ENCODE peak calls at places on chromosomes 13 and 19, in ten cellular contexts. Z is aorta; S is effector CD4-positive, alpha-beta T cell; Y is iPS DF 19.7; F is hepatic stellate cell; R is NB4; M is Calu3; N is NCI-H748 treated with DMSO at 0.1 percent for 48 hours; H is stimulated activated CD4-positive, alpha-beta T cell treated with anti-CD3 and anti-CD28 coated beads, Interleukin-4, amount 100 ng/mL, for 24 hours; C is A549. I is an unnamed sample.

GRCh38 chr13:34340534-34340933 is 522.6 kb downstream of the RFC3 start:
- DNase-seq in Z (no peak), S (no peak), Y (no peak), F (no peak), R (no peak), M (no peak), N (no peak), H (no peak), C (peak; percentile 69), I (no peak)

GRCh38 chr13:103517768-103518102 is 451.5 kb upstream of the SLC10A2 start:
- DNase-seq in Z (no peak), S (no peak), Y (no peak), F (no peak), R (no peak), M (no peak), N (no peak), H (no peak), C (no peak), I (no peak)

GRCh38 chr19:56942749-56943148 is 102.2 kb upstream of the PEG3 start:
- DNase-seq in Z (peak; percentile 87), S (no peak), Y (no peak), F (no peak), R (peak; percentile 5), M (no peak), N (no peak), H (no peak), C (no peak), I (no peak)

GRCh38 chr19:16330811-16331690 is 6.4 kb downstream of the KLF2 start:
- DNase-seq in Z (no peak), S (peak; percentile 23), Y (no peak), F (no peak), R (no peak), M (no peak), N (no peak), H (peak; percentile 25), C (no peak), I (peak; percentile 54)

GRCh38 chr13:76019421-76020044 is 383.4 kb downstream of the LMO7 start:
- DNase-seq in Z (no peak), S (no peak), Y (no peak), F (no peak), R (peak; percentile 31), M (no peak), N (peak; percentile 5), H (no peak), C (peak; percentile 18), I (peak; percentile 60)

GRCh38 chr19:48596679-48597465 is 9.7 kb upstream of the SPACA4 start:
- DNase-seq in Z (no peak), S (peak; percentile 25), Y (no peak), F (no peak), R (peak; percentile 54), M (no peak), N (no peak), H (peak; percentile 51), C (no peak), I (no peak)

GRCh38 chr19:11420429-11420893 is 1.3 kb upstream of the RGL3 start:
- DNase-seq in Z (peak; percentile 85), S (no peak), Y (no peak), F (peak; percentile 41), R (peak; percentile 70), M (peak; percentile 11), N (no peak), H (no peak), C (no peak), I (peak; percentile 35)

GRCh38 chr19:38834590-38834989 is 3.0 kb upstream of the ECH1 start:
- DNase-seq in Z (no peak), S (no peak), Y (no peak), F (no peak), R (no peak), M (no peak), N (no peak), H (no peak), C (no peak), I (peak; percentile 24)

GRCh38 chr19:3785464-3785937 is 680 bp downstream of the MATK start:
- DNase-seq in Z (no peak), S (no peak), Y (no peak), F (no peak), R (peak; percentile 70), M (no peak), N (no peak), H (peak; percentile 31), C (no peak), I (no peak)

GRCh38 chr19:41219924-41220567 is 1.0 kb downstream of the AXL start:
- DNase-seq in Z (peak; percentile 91), S (no peak), Y (no peak), F (peak; percentile 92), R (no peak), M (peak; percentile 13), N (no peak), H (no peak), C (peak; percentile 59), I (no peak)

GRCh38 chr13:36432106-36432544 is at the start of gene CCNA1:
- DNase-seq in Z (peak; percentile 81), S (no peak), Y (no peak), F (no peak), R (peak; percentile 83), M (no peak), N (peak; percentile 90), H (no peak), C (peak; percentile 10), I (no peak)

GRCh38 chr13:86174632-86175031 is 375.4 kb upstream of the SLITRK6 start:
- DNase-seq in Z (no peak), S (no peak), Y (no peak), F (no peak), R (no peak), M (no peak), N (no peak), H (no peak), C (peak; percentile 4), I (no peak)

GRCh38 chr19:6374179-6374709 is 1.5 kb downstream of the PSPN start:
- DNase-seq in Z (peak; percentile 79), S (no peak), Y (no peak), F (no peak), R (no peak), M (no peak), N (no peak), H (no peak), C (no peak), I (no peak)

GRCh38 chr19:4415352-4415751 is 12.9 kb downstream of the CHAF1A start:
- DNase-seq in Z (no peak), S (no peak), Y (no peak), F (no peak), R (no peak), M (no peak), N (no peak), H (no peak), C (no peak), I (no peak)

GRCh38 chr13:40980466-40980865 is 38.6 kb downstream of the ELF1 start:
- DNase-seq in Z (no peak), S (peak; percentile 13), Y (no peak), F (no peak), R (no peak), M (no peak), N (no peak), H (no peak), C (no peak), I (no peak)

GRCh38 chr19:20102097-20102496 is 24.3 kb downstream of the ZNF90 start:
- DNase-seq in Z (no peak), S (no peak), Y (no peak), F (no peak), R (no peak), M (no peak), N (no peak), H (no peak), C (no peak), I (no peak)

GRCh38 chr13:104871456-104871855 is 1664.0 kb downstream of the EFNB2 start:
- DNase-seq in Z (no peak), S (no peak), Y (no peak), F (no peak), R (peak; percentile 58), M (no peak), N (no peak), H (no peak), C (no peak), I (no peak)

GRCh38 chr13:60329221-60329983 is 67.6 kb upstream of the TDRD3 start:
- DNase-seq in Z (no peak), S (no peak), Y (no peak), F (peak; percentile 7), R (peak; percentile 60), M (peak; percentile 19), N (peak; percentile 93), H (no peak), C (peak; percentile 21), I (peak; percentile 7)

GRCh38 chr13:47480121-47480520 is 521.0 kb downstream of the SUCLA2 start:
- DNase-seq in Z (no peak), S (no peak), Y (no peak), F (peak; percentile 36), R (no peak), M (no peak), N (no peak), H (no peak), C (no peak), I (peak; percentile 48)

I was measured in trophoblast cell.